ENCODE peak calls at places on chromosome 17, in four cellular contexts. One of them, this sample, is unnamed.

GRCh38 chr17:21288581-21289017 is 4.1 kb downstream of the MAP2K3 start:
- DNase-seq in activated T-helper 1 cell treated with Interleukin-2 at 50 U/mL for 16 hours: no peak
- DNase-seq in NCI-H774: no peak
- DNase-seq in Caki2: no peak
- DNase-seq in this sample: no peak

GRCh38 chr17:39696731-39697130 is 3.1 kb upstream of the ERBB2 start:
- DNase-seq in activated T-helper 1 cell treated with Interleukin-2 at 50 U/mL for 16 hours: no peak
- DNase-seq in NCI-H774: no peak
- DNase-seq in Caki2: no peak
- DNase-seq in this sample: no peak

GRCh38 chr17:6695565-6695964 is 17.6 kb downstream of the SLC13A5 start:
- DNase-seq in activated T-helper 1 cell treated with Interleukin-2 at 50 U/mL for 16 hours: no peak
- DNase-seq in NCI-H774: no peak
- DNase-seq in Caki2: no peak
- DNase-seq in this sample: no peak

GRCh38 chr17:61457226-61457983 is 5.2 kb downstream of the TBX4 start:
- DNase-seq in activated T-helper 1 cell treated with Interleukin-2 at 50 U/mL for 16 hours: no peak
- DNase-seq in NCI-H774: no peak
- DNase-seq in Caki2: no peak
- DNase-seq in this sample: no peak

GRCh38 chr17:40134184-40134583 is 6.2 kb upstream of the CASC3 start:
- DNase-seq in activated T-helper 1 cell treated with Interleukin-2 at 50 U/mL for 16 hours: no peak
- DNase-seq in NCI-H774: no peak
- DNase-seq in Caki2: no peak
- DNase-seq in this sample: no peak

GRCh38 chr17:28579526-28579925 is 2.8 kb upstream of the ALDOC start:
- DNase-seq in activated T-helper 1 cell treated with Interleukin-2 at 50 U/mL for 16 hours: no peak
- DNase-seq in NCI-H774: no peak
- DNase-seq in Caki2: no peak
- DNase-seq in this sample: no peak

GRCh38 chr17:81695801-81696200 is 7.4 kb upstream of the MRPL12 start:
- DNase-seq in activated T-helper 1 cell treated with Interleukin-2 at 50 U/mL for 16 hours: no peak
- DNase-seq in NCI-H774: no peak
- DNase-seq in Caki2: no peak
- DNase-seq in this sample: no peak

GRCh38 chr17:38559880-38560230 is 45.9 kb downstream of the SRCIN1 start:
- DNase-seq in activated T-helper 1 cell treated with Interleukin-2 at 50 U/mL for 16 hours: no peak
- DNase-seq in NCI-H774: no peak
- DNase-seq in Caki2: no peak
- DNase-seq in this sample: no peak

This sample was measured in NK-92 treated with Interleukin-12 subunit alpha and Interleukin-12 subunit beta, amount 100 ng/mL, for 24 hours.